ENCODE peak calls at places on chromosomes 1 and 21, in ten cellular contexts. L is CD8-positive, alpha-beta T cell; V is ascending aorta; W is astrocyte; Q is WTC11; C is AG10803; D is upper lobe of right lung; J is AG09309; P is pancreas; N is cardiac muscle cell. U is an unnamed sample.

GRCh38 chr1:236495359-236496120 is 28.2 kb upstream of the LGALS8 start:
- DNase-seq in Q (peak; percentile 40), J (no peak), P (no peak), L (no peak), V (no peak), N (no peak), W (no peak), D (no peak), C (no peak), U (no peak)

GRCh38 chr1:159921251-159921650 is 4.1 kb downstream of the TAGLN2 start:
- DNase-seq in W (peak; percentile 20), C (no peak), D (no peak), V (no peak), J (no peak), Q (no peak), P (no peak), N (no peak), L (no peak), U (no peak)

GRCh38 chr1:65704318-65704717 is 88.4 kb upstream of the PDE4B start:
- DNase-seq in C (no peak), D (no peak), Q (no peak), J (no peak), N (no peak), L (no peak), W (no peak), V (no peak), P (no peak), U (no peak)

GRCh38 chr1:30915491-30916230 is 7.1 kb upstream of the SDC3 start:
- DNase-seq in L (no peak), P (no peak), Q (no peak), C (no peak), D (peak; percentile 58), V (peak; percentile 60), J (no peak), W (no peak), N (no peak), U (peak; percentile 75)

GRCh38 chr1:2987773-2988172 is 33.5 kb upstream of the ACTRT2 start:
- DNase-seq in L (no peak), W (no peak), J (no peak), D (peak; percentile 55), N (no peak), V (peak; percentile 59), P (no peak), C (no peak), Q (no peak), U (peak; percentile 68)

GRCh38 chr1:7616076-7616833 is 154.8 kb upstream of the VAMP3 start:
- DNase-seq in N (peak; percentile 90), Q (peak; percentile 79), V (no peak), C (peak; percentile 28), J (no peak), P (peak; percentile 69), D (peak; percentile 70), W (peak; percentile 10), L (peak; percentile 22), U (no peak)

GRCh38 chr1:198467342-198467741 is 73.1 kb downstream of the ATP6V1G3 start:
- DNase-seq in Q (no peak), W (peak; percentile 2), P (no peak), L (no peak), N (no peak), C (peak; percentile 42), D (no peak), V (no peak), J (no peak), U (no peak)

GRCh38 chr1:241181471-241181870 is 175.5 kb downstream of the RGS7 start:
- DNase-seq in D (no peak), Q (no peak), N (no peak), C (no peak), W (no peak), V (no peak), P (no peak), L (no peak), J (no peak), U (no peak)

GRCh38 chr1:42880384-42880783 is 34.0 kb downstream of the ZNF691 start:
- DNase-seq in L (no peak), V (no peak), N (no peak), Q (no peak), C (no peak), J (no peak), D (no peak), W (no peak), P (no peak), U (no peak)

DNA sequence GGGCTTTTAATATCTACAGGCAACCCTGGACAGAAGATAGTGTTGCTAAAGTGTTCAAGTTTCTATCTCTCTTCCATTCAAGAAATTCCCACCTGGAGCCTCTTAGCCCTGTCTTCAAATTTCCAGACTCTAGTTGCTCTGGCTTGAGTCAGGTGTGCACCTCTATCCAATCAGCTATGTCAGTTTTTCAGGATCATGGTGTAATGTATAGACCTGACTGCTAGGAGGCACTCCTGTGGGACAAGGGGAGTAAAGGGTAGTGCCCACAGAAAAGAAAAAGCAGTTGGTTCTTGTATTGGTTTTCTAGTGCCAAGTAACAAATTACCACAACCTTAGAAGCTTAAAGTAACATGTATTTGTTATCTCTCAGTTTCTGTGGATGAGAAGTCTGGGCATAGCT is 6.2 kb upstream of the ZRANB2 start:
- DNase-seq in V (no peak), L (no peak), J (no peak), P (no peak), N (no peak), W (no peak), C (no peak), D (no peak), Q (no peak), U (no peak)
- TF ChIP-seq CTCF in V (no peak), L (no peak), J (no peak), P (no peak), N (no peak), W (no peak), C (no peak), D (no peak), Q (no peak), U (no peak)

DNA sequence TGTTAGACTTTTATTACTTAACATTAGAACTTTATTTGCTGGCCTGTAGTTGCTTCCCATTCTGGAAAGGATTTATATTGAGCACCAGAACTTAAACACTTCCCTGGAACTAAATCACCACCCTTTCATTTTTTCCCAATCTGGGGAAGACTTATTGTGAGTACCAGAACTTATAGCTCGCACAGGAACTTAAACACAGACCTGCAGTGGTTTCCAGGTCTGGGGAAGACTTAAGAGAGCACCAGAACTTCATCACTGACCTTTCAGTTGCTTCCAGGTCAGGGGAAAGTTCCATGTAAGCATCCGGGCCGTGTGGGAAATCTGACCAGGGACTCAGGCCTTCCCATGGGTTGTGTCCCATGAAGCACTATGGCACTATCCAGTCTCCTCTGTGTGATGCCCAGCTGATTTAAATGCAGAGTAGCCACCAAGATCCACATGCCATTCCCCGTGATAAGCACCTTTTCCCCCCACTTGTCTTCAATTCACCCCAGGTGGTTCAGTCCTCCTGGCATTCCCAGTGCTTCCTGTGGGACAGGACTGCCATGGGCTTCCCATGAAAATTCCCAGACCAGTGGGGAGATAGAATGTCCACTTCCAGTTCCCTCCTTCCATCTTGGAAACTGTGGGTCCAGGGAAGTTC is 48.9 kb downstream of the C4BPA start:
- DNase-seq in P (no peak), V (no peak), D (no peak), L (no peak), W (no peak), N (no peak), C (peak; percentile 6), J (no peak), Q (no peak), U (no peak)
- TF ChIP-seq CTCF in P (no peak), V (no peak), D (no peak), L (no peak), W (no peak), N (no peak), C (no peak), J (no peak), Q (no peak), U (no peak)

GRCh38 chr21:36429672-36430546 is 44.7 kb downstream of the CHAF1B start:
- DNase-seq in J (peak; percentile 92), V (peak; percentile 95), Q (peak; percentile 47), C (peak; percentile 95), P (peak; percentile 57), D (peak; percentile 79), N (peak; percentile 72), L (peak; percentile 78), W (peak; percentile 100), U (peak; percentile 89)
- TF ChIP-seq CTCF in J (peak; percentile 18), V (peak; percentile 36), Q (no peak), C (peak; percentile 33), P (no peak), D (no peak), N (peak; percentile 19), L (no peak), W (no peak), U (peak; percentile 51)

GRCh38 chr1:94597701-94598100 is 56.1 kb upstream of the F3 start:
- DNase-seq in L (no peak), V (no peak), Q (no peak), C (peak; percentile 79), P (no peak), W (peak; percentile 67), D (no peak), J (no peak), N (no peak), U (no peak)

GRCh38 chr1:94600556-94600955 is 59.0 kb upstream of the F3 start:
- DNase-seq in W (no peak), P (no peak), V (no peak), L (no peak), D (no peak), Q (no peak), N (no peak), J (no peak), C (no peak), U (no peak)

GRCh38 chr1:94596260-94596659 is 54.7 kb upstream of the F3 start:
- DNase-seq in N (no peak), D (no peak), V (no peak), C (no peak), P (no peak), L (no peak), Q (no peak), W (no peak), J (no peak), U (no peak)

GRCh38 chr1:94602312-94602711 is 60.8 kb upstream of the F3 start:
- DNase-seq in P (no peak), N (no peak), L (peak; percentile 16), C (peak; percentile 90), Q (no peak), D (peak; percentile 75), V (no peak), W (peak; percentile 77), J (peak; percentile 50), U (no peak)

DNA sequence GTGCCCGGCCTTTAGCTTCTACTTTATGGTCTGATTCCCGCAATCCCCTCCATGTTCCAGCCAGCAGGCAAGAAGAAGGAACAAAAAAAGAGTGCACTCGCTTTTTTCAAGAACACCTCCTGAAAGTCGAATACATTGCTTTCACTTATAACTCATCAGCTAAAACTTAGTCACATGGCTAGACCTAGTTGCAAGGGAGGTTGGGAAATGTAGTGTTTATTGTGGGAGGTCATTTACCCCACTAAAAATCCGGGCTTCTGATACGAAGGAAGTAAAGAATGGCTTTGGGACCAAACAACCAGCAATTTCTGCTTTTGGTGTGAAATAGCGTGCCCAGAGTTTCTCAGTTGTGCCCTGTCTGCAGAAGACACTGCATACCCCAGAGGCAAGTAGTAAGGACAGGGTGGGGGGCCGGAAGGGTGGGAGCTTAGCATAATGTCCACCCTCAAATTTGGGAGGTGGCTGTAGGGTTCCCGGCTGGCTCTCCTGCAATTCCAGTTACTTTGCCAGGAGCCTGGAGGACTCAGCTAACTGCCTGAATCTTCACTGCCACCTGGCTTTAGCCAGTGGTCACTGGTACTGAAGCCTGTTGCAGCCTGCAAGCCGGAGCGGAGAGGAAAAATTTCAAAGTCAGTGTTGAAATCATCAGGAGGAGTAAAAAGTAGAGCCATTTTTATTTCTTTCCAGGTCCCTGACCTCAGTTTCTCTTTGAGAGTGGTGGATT is 57.7 kb upstream of the F3 start:
- DNase-seq in N (peak; percentile 39), J (no peak), P (no peak), Q (peak; percentile 59), C (peak; percentile 33), V (no peak), L (no peak), D (peak; percentile 71), W (no peak), U (no peak)
- TF ChIP-seq CTCF in N (peak; percentile 36), J (peak; percentile 58), P (peak; percentile 20), Q (no peak), C (peak; percentile 42), V (no peak), L (no peak), D (peak; percentile 52), W (peak; percentile 21), U (peak; percentile 73)

U was measured in chondrocyte.